ENCODE peak calls at places on chromosome 21, in six cellular contexts. E is left ventricle myocardium inferior, A is breast epithelium, F is colonic mucosa, Y is BJ, P is K562. O is an unnamed sample. For H3K36me3, the result is how much of the 10 kb centered on the place peaks cover.

GRCh38 chr21:43699933-43700599 is 18.9 kb upstream of the PDXK start:
- DNase-seq in E (no peak), A (no peak), F (no peak), Y (no peak), P (no peak), O (no peak)

GRCh38 chr21:30839304-30839703 is 9.7 kb upstream of the KRTAP7-1 start:
- DNase-seq in E (no peak), A (no peak), F (peak), Y (no peak), P (peak), O (no peak)

GRCh38 chr21:39373634-39374033 is 24.7 kb upstream of the HMGN1 start:
- DNase-seq in E (no peak), A (no peak), F (no peak), Y (no peak), P (peak), O (no peak)

GRCh38 chr21:16070207-16070651 is 340.4 kb downstream of the USP25 start:
- DNase-seq in E (no peak), A (no peak), F (no peak), Y (no peak), P (no peak), O (peak)

GRCh38 chr21:44337941-44338895 is 972 bp downstream of the CFAP410 start:
- DNase-seq in E (peak), A (peak), F (peak), Y (no peak), P (peak), O (peak)

GRCh38 chr21:15362458-15362857 is 297.7 kb upstream of the NRIP1 start:
- DNase-seq in E (no peak), A (no peak), F (no peak), Y (no peak), P (no peak), O (no peak)

GRCh38 chr21:39923441-39923840 is 56.2 kb downstream of the PCP4 start:
- DNase-seq in E (no peak), A (no peak), F (no peak), Y (no peak), P (no peak), O (no peak)

GRCh38 chr21:43817157-43818086 is 28.0 kb downstream of the RRP1 start:
- DNase-seq in E (no peak), A (no peak), F (no peak), Y (no peak), P (no peak), O (peak)

GRCh38 chr21:32975811-32976507 is 49.8 kb upstream of the OLIG2 start:
- DNase-seq in E (no peak), A (no peak), F (no peak), Y (no peak), P (no peak), O (no peak)

GRCh38 chr21:26007911-26008579 is 162.5 kb downstream of the APP start:
- DNase-seq in E (no peak), A (no peak), F (no peak), Y (no peak), P (no peak), O (no peak)

GRCh38 chr21:27645285-27645684 is 678.4 kb upstream of the ADAMTS5 start:
- DNase-seq in E (no peak), A (no peak), F (no peak), Y (no peak), P (no peak), O (no peak)

GRCh38 chr21:43574741-43575465 is 84.4 kb downstream of the HSF2BP start:
- DNase-seq in E (peak), A (no peak), F (no peak), Y (no peak), P (no peak), O (peak)

GRCh38 chr21:36854391-36854790 is 112.1 kb downstream of the HLCS start:
- DNase-seq in E (no peak), A (no peak), F (peak), Y (no peak), P (peak), O (no peak)

GRCh38 chr21:37009740-37010341 is 3.3 kb downstream of the RIPPLY3 start:
- DNase-seq in E (peak), A (peak), F (peak), Y (no peak), P (peak), O (peak)

GRCh38 chr21:36966066-36966845 is at the start of gene HLCS:
- DNase-seq in E (peak), A (peak), F (peak), Y (no peak), P (peak), O (peak)

GRCh38 chr21:35730325-35730724 is 330.0 kb downstream of the SETD4 start:
- DNase-seq in E (no peak), A (no peak), F (no peak), Y (no peak), P (no peak), O (no peak)

GRCh38 chr21:34915364-34915834 is 133.7 kb downstream of the RUNX1 start:
- DNase-seq in E (no peak), A (no peak), F (no peak), Y (peak), P (no peak), O (no peak)

GRCh38 chr21:28298251-28298672 is 694.4 kb downstream of the LTN1 start:
- DNase-seq in E (no peak), A (no peak), F (no peak), Y (no peak), P (no peak), O (no peak)

GRCh38 chr21:36569511-36569910 is 89.6 kb upstream of the CLDN14 start:
- DNase-seq in E (no peak), A (no peak), F (no peak), Y (no peak), P (no peak), O (no peak)

GRCh38 chr21:31623664-31624063 is 35.8 kb upstream of the SOD1 start:
- DNase-seq in E (no peak), A (no peak), F (no peak), Y (no peak), P (peak), O (no peak)

GRCh38 chr21:43984905-43985689 is 27.0 kb upstream of the TRAPPC10 start:
- DNase-seq in E (no peak), A (no peak), F (no peak), Y (no peak), P (no peak), O (no peak)

GRCh38 chr21:36694593-36695282 is 4.2 kb upstream of the SIM2 start:
- DNase-seq in E (no peak), A (no peak), F (no peak), Y (no peak), P (no peak), O (no peak)

GRCh38 chr21:33661146-33661545 is 18.8 kb downstream of the ITSN1 start:
- DNase-seq in E (no peak), A (no peak), F (no peak), Y (no peak), P (no peak), O (no peak)

GRCh38 chr21:45322960-45323461 is 35.3 kb upstream of the POFUT2 start:
- DNase-seq in E (peak), A (no peak), F (no peak), Y (no peak), P (no peak), O (peak)

GRCh38 chr21:37815893-37816292 is 100.4 kb downstream of the KCNJ6 start:
- DNase-seq in E (no peak), A (no peak), F (no peak), Y (no peak), P (no peak), O (no peak)

GRCh38 chr21:38955495-38955894 is 149.8 kb downstream of the ETS2 start:
- DNase-seq in E (peak), A (no peak), F (peak), Y (no peak), P (no peak), O (no peak)

GRCh38 chr21:44706026-44706705 is 5.2 kb downstream of the TSPEAR start:
- DNase-seq in E (no peak), A (no peak), F (peak), Y (no peak), P (no peak), O (no peak)

GRCh38 chr21:14526199-14526598 is 19.9 kb downstream of the SAMSN1 start:
- DNase-seq in E (no peak), A (no peak), F (no peak), Y (no peak), P (no peak), O (no peak)

GRCh38 chr21:34351786-34352241 is 12.0 kb upstream of the KCNE2 start:
- DNase-seq in E (peak), A (peak), F (peak), Y (no peak), P (peak), O (no peak)

GRCh38 chr21:21481238-21481637 is 483.0 kb downstream of the NCAM2 start:
- DNase-seq in E (no peak), A (no peak), F (no peak), Y (no peak), P (no peak), O (no peak)

GRCh38 chr21:39004776-39005605 is 178.3 kb downstream of the PSMG1 start:
- DNase-seq in E (peak), A (no peak), F (peak), Y (no peak), P (no peak), O (peak)

GRCh38 chr21:33299181-33299752 is 25.5 kb upstream of the IFNAR1 start:
- DNase-seq in E (no peak), A (no peak), F (peak), Y (no peak), P (no peak), O (no peak)

GRCh38 chr21:40964691-40965090 is 117.7 kb upstream of the DSCAM start:
- DNase-seq in E (no peak), A (no peak), F (no peak), Y (peak), P (no peak), O (no peak)

GRCh38 chr21:19245188-19245580 is 841.6 kb upstream of the TMPRSS15 start:
- DNase-seq in E (no peak), A (no peak), F (no peak), Y (no peak), P (no peak), O (peak)

GRCh38 chr21:38760762-38761155 is 45.0 kb upstream of the ETS2 start:
- DNase-seq in E (no peak), A (no peak), F (no peak), Y (no peak), P (no peak), O (no peak)

GRCh38 chr21:17231124-17231523 is 281.7 kb upstream of the CXADR start:
- DNase-seq in E (no peak), A (no peak), F (no peak), Y (no peak), P (no peak), O (no peak)

GRCh38 chr21:45113543-45113942 is 39.2 kb downstream of the ADARB1 start:
- DNase-seq in E (no peak), A (no peak), F (no peak), Y (no peak), P (no peak), O (no peak)

GRCh38 chr21:15472108-15472507 is 257.7 kb upstream of the USP25 start:
- DNase-seq in E (no peak), A (no peak), F (no peak), Y (no peak), P (no peak), O (no peak)

GRCh38 chr21:34733866-34734265 is 65.1 kb downstream of the CLIC6 start:
- DNase-seq in E (no peak), A (no peak), F (no peak), Y (no peak), P (no peak), O (no peak)

GRCh38 chr21:23613014-23613413 is 1994.3 kb downstream of the MRPL39 start:
- DNase-seq in E (no peak), A (no peak), F (no peak), Y (no peak), P (no peak), O (no peak)

GRCh38 chr21:23612210-23612609 is 1995.1 kb downstream of the MRPL39 start:
- DNase-seq in E (no peak), A (no peak), F (no peak), Y (no peak), P (no peak), O (no peak)

GRCh38 chr21:23607782-23608181 is 1999.5 kb downstream of the MRPL39 start:
- DNase-seq in E (no peak), A (no peak), F (no peak), Y (no peak), P (no peak), O (no peak)
- H3K36me3 ChIP-seq in E (under half), A (under half), F (under half), Y (under half), P (under half), O (under half)

DNA sequence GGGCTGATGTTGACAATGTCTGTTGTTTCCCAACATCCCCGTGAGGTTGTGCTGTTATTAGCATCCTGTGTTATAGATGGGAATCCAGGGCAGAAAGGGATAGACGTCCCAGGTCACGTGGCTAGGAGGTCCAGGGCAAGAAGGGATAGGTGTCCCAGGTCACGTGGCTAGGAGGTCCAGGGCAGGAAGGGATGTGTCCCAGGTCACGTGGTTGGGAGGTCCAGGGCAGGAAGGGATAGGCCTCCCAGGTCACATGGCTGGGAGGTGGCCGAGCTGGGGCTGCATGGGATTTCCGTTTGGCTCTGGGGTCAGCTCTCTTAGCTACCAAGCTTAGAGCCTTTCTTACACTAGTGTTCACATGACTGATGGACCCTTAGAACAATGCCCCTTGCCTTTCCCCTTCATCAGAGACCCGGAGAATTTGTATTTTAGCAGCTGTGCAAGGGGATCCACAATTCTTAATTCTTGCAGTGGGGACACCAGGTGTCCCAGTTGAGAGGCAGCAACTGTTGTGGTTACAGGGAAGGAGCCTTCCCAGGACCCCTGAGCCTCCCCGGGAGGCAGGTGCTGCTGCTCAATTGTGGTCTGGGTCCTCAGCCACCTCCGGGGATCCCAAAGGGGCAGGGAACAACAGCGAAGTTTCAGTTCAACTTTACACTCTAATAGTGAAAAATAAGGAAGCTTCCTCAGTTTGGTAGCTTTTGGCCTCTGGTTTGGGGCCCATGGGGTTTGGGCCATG is 69.2 kb downstream of the UMODL1 start:
- DNase-seq in E (no peak), A (no peak), F (no peak), Y (no peak), P (peak), O (peak)
- H3K36me3 ChIP-seq in E (under half), A (under half), F (under half), Y (under half), P (under half), O (under half)

DNA sequence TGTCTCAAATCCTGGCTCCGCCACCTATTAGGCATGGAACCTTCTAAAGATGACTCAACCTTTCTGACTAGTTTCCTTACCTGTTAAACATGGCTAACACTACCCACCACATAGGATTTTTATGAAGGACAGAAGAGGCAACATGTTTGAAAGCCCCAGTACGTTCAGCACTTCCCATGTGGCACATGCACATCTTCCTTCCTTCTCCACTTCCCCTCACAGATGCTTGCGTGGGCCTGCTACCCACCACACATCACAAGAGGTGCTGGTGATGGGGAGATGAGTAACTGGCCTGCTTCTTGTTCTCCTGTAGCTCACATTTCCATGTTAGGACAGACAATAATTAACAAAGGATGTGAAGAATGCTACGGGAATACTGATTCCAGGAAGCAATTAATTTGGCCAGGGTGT is 7.1 kb downstream of the ZBTB21 start:
- DNase-seq in E (no peak), A (no peak), F (no peak), Y (no peak), P (no peak), O (no peak)
- H3K36me3 ChIP-seq in E (under half), A (under half), F (under half), Y (under half), P (under half), O (under half)

GRCh38 chr21:46326110-46326703 is 2.3 kb downstream of the PCNT start:
- DNase-seq in E (no peak), A (no peak), F (no peak), Y (no peak), P (peak), O (no peak)
- H3K36me3 ChIP-seq in E (under half), A (under half), F (under half), Y (under half), P (half or more), O (under half)

O was measured in aorta.